ENCODE peak calls at places on chromosomes 5 and 9, in four cellular contexts. X is ovary; N is CD4-positive, alpha-beta T cell; E is NCI-H1105. A is an unnamed sample.

GRCh38 chr9:81132318-81132717 is 557.0 kb downstream of the TLE1 start:
- DNase-seq in X (no peak), N (no peak), E (no peak), A (no peak)

GRCh38 chr5:62083661-62084060 is 222.3 kb upstream of the KIF2A start:
- DNase-seq in X (no peak), N (no peak), E (no peak), A (no peak)

GRCh38 chr9:123320814-123321213 is 35.2 kb upstream of the CRB2 start:
- DNase-seq in X (no peak), N (no peak), E (no peak), A (no peak)

GRCh38 chr5:91556-92263 is at the start of gene PLEKHG4B:
- DNase-seq in X (no peak), N (no peak), E (peak), A (no peak)

GRCh38 chr5:620586-621180 is 8.5 kb downstream of the CEP72 start:
- DNase-seq in X (peak), N (no peak), E (no peak), A (no peak)

GRCh38 chr5:6660704-6661103 is 27.5 kb downstream of the SRD5A1 start:
- DNase-seq in X (no peak), N (no peak), E (no peak), A (no peak)

GRCh38 chr5:145484195-145484594 is 350.9 kb downstream of the PRELID2 start:
- DNase-seq in X (no peak), N (no peak), E (no peak), A (no peak)

GRCh38 chr9:104879555-104880318 is 48.2 kb downstream of the ABCA1 start:
- DNase-seq in X (no peak), N (no peak), E (no peak), A (no peak)

GRCh38 chr5:1553642-1554409 is 30.1 kb upstream of the LPCAT1 start:
- DNase-seq in X (no peak), N (no peak), E (no peak), A (no peak)

GRCh38 chr5:67289763-67290521 is 93.3 kb upstream of the CD180 start:
- DNase-seq in X (no peak), N (no peak), E (no peak), A (peak)

GRCh38 chr5:172953776-172954189 is 5.4 kb upstream of the RPL26L1 start:
- DNase-seq in X (no peak), N (no peak), E (no peak), A (no peak)

GRCh38 chr5:142819816-142820215 is 49.6 kb downstream of the ARHGAP26 start:
- DNase-seq in X (no peak), N (no peak), E (no peak), A (no peak)

GRCh38 chr9:107976767-107977166 is 487.2 kb upstream of the KLF4 start:
- DNase-seq in X (no peak), N (no peak), E (no peak), A (peak)

GRCh38 chr9:125203259-125203658 is 2.9 kb downstream of the RABEPK start:
- DNase-seq in X (no peak), N (no peak), E (no peak), A (no peak)

GRCh38 chr9:121599186-121599871 is 52.1 kb upstream of the DAB2IP start:
- DNase-seq in X (peak), N (no peak), E (peak), A (no peak)

GRCh38 chr9:109887079-109887478 is 107.1 kb downstream of the PALM2AKAP2 start:
- DNase-seq in X (no peak), N (no peak), E (no peak), A (no peak)

GRCh38 chr9:7242126-7242525 is 484.4 kb downstream of the KDM4C start:
- DNase-seq in X (no peak), N (no peak), E (no peak), A (no peak)

GRCh38 chr9:134842321-134842720 is 38.3 kb upstream of the FCN2 start:
- DNase-seq in X (no peak), N (no peak), E (no peak), A (no peak)

GRCh38 chr9:70427161-70427945 is 12.9 kb upstream of the KLF9 start:
- DNase-seq in X (no peak), N (no peak), E (no peak), A (no peak)

GRCh38 chr5:151855701-151856100 is 69.0 kb downstream of the GLRA1 start:
- DNase-seq in X (no peak), N (no peak), E (no peak), A (no peak)

GRCh38 chr5:2334686-2335085 is 416.8 kb downstream of the IRX2 start:
- DNase-seq in X (no peak), N (no peak), E (peak), A (no peak)

GRCh38 chr5:139654464-139654863 is 6.3 kb downstream of the CXXC5 start:
- DNase-seq in X (no peak), N (no peak), E (no peak), A (no peak)

GRCh38 chr5:1141827-1142226 is 30.0 kb upstream of the SLC12A7 start:
- DNase-seq in X (no peak), N (no peak), E (no peak), A (no peak)

GRCh38 chr9:92257327-92257726 is 36.2 kb downstream of the IARS1 start:
- DNase-seq in X (no peak), N (no peak), E (no peak), A (no peak)

GRCh38 chr5:107337281-107337680 is 333.5 kb downstream of the EFNA5 start:
- DNase-seq in X (no peak), N (no peak), E (no peak), A (no peak)

GRCh38 chr5:67494186-67494842 is 297.7 kb upstream of the CD180 start:
- DNase-seq in X (peak), N (no peak), E (no peak), A (peak)